ENCODE peak calls at places on chromosomes 4 and X, in six cellular contexts. Y is activated naive CD4-positive, alpha-beta T cell treated with Interleukin-2 at 50 U/mL for 16 hours; P is NB4; J is upper lobe of right lung; M is NCI-H345; U is stimulated activated CD8-positive, alpha-beta memory T cell treated with anti-CD3 and anti-CD28 coated beads, Interleukin-15, amount 100 ng/mL, for 24 hours. R is an unnamed sample.

GRCh38 chr4:134911941-134912340 is 710.4 kb upstream of the PABPC4L start:
- DNase-seq in Y (no peak), P (no peak), J (no peak), M (no peak), U (no peak), R (no peak)

GRCh38 chr4:23441670-23442069 is 448.2 kb downstream of the PPARGC1A start:
- DNase-seq in Y (no peak), P (no peak), J (no peak), M (no peak), U (no peak), R (no peak)

GRCh38 chr4:105102026-105102425 is 44.6 kb upstream of the TET2 start:
- DNase-seq in Y (no peak), P (no peak), J (no peak), M (no peak), U (no peak), R (no peak)

GRCh38 chr4:77818667-77819408 is at the start of gene CNOT6L:
- DNase-seq in Y (peak; percentile 87), P (peak; percentile 77), J (peak; percentile 90), M (peak; percentile 54), U (peak; percentile 30), R (peak; percentile 62)

GRCh38 chrX:154458116-154458953 is at the start of gene PLXNA3:
- DNase-seq in Y (peak; percentile 68), P (peak; percentile 62), J (peak; percentile 78), M (peak; percentile 52), U (peak; percentile 38), R (peak; percentile 83)

GRCh38 chrX:11137543-11138139 is 26.5 kb downstream of the HCCS start:
- DNase-seq in Y (no peak), P (peak; percentile 37), J (no peak), M (peak; percentile 3), U (no peak), R (no peak)

GRCh38 chr4:70903282-70903603 is 1.1 kb downstream of the MOB1B start:
- DNase-seq in Y (no peak), P (no peak), J (no peak), M (no peak), U (no peak), R (no peak)

GRCh38 chr4:88791274-88791673 is 93.6 kb upstream of the NAP1L5 start:
- DNase-seq in Y (no peak), P (peak; percentile 28), J (no peak), M (peak; percentile 26), U (no peak), R (no peak)

GRCh38 chr4:140330311-140330900 is 43.0 kb upstream of the SCOC start:
- DNase-seq in Y (no peak), P (peak; percentile 46), J (no peak), M (peak; percentile 11), U (no peak), R (no peak)

GRCh38 chr4:29867412-29867811 is 852.8 kb upstream of the PCDH7 start:
- DNase-seq in Y (no peak), P (no peak), J (no peak), M (no peak), U (no peak), R (no peak)

GRCh38 chr4:147732516-147733193 is 767 bp downstream of the ARHGAP10 start:
- DNase-seq in Y (no peak), P (no peak), J (peak; percentile 71), M (peak; percentile 17), U (no peak), R (peak; percentile 34)